ENCODE peak calls at places on chromosomes 13 and 19, in ten cellular contexts. N is left cardiac atrium; B is HTR-8/SVneo; Y is activated naive CD8-positive, alpha-beta T cell treated with anti-CD3 and anti-CD28 coated beads for 36 hours; O is small intestine; Z is EL; J is activated T-cell treated with anti-CD3 and anti-CD28 coated beads for 1 hour; Q is AG04450; F is bronchial epithelial cell; W is HT1080. I is an unnamed sample.

GRCh38 chr19:16078311-16078758 is 2.0 kb downstream of the TPM4 start:
- DNase-seq in N (no peak), B (no peak), Y (no peak), O (peak; percentile 38), Z (peak; percentile 78), J (no peak), Q (no peak), F (peak; percentile 81), W (no peak), I (peak; percentile 58)

GRCh38 chr13:29865934-29866333 is 15.5 kb upstream of the UBL3 start:
- DNase-seq in N (no peak), B (no peak), Y (no peak), O (no peak), Z (no peak), J (no peak), Q (no peak), F (no peak), W (no peak), I (no peak)

GRCh38 chr19:5993516-5994406 is 15.8 kb upstream of the RANBP3 start:
- DNase-seq in N (peak; percentile 58), B (no peak), Y (no peak), O (no peak), Z (peak; percentile 30), J (no peak), Q (no peak), F (no peak), W (no peak), I (peak; percentile 27)

GRCh38 chr13:101621099-101621498 is 168.6 kb downstream of the ITGBL1 start:
- DNase-seq in N (no peak), B (no peak), Y (no peak), O (no peak), Z (no peak), J (no peak), Q (no peak), F (no peak), W (no peak), I (no peak)

GRCh38 chr13:112991611-112992010 is 22.6 kb downstream of the MCF2L start:
- DNase-seq in N (no peak), B (no peak), Y (no peak), O (no peak), Z (no peak), J (no peak), Q (no peak), F (no peak), W (no peak), I (no peak)

GRCh38 chr13:111539791-111540446 is 219.5 kb downstream of the TEX29 start:
- DNase-seq in N (no peak), B (no peak), Y (no peak), O (no peak), Z (no peak), J (no peak), Q (no peak), F (no peak), W (no peak), I (no peak)

GRCh38 chr13:30943881-30944280 is 11.4 kb downstream of the TEX26 start:
- DNase-seq in N (no peak), B (no peak), Y (no peak), O (no peak), Z (no peak), J (no peak), Q (no peak), F (no peak), W (no peak), I (no peak)

GRCh38 chr19:1672038-1672768 is 19.8 kb upstream of the TCF3 start:
- DNase-seq in N (peak; percentile 46), B (no peak), Y (peak; percentile 62), O (no peak), Z (peak; percentile 37), J (peak; percentile 63), Q (no peak), F (no peak), W (no peak), I (peak; percentile 56)